ENCODE peak calls at places on chromosomes 16 and 17, in six cellular contexts. L is WTC11, D is GM12878, V is HCT116, T is K562, C is HepG2. Q is an unnamed sample.

GRCh38 chr16:11168386-11169065 is 87.5 kb downstream of the SOCS1 start:
- DNase-seq in L (no peak), D (no peak), V (no peak), T (no peak), C (no peak), Q (no peak)

GRCh38 chr17:49898547-49899490 is 51.0 kb upstream of the TAC4 start:
- DNase-seq in L (peak; percentile 69), D (no peak), V (peak; percentile 48), T (peak; percentile 33), C (peak; percentile 66), Q (no peak)

GRCh38 chr16:24514096-24514495 is 25.3 kb upstream of the RBBP6 start:
- DNase-seq in L (no peak), D (no peak), V (no peak), T (no peak), C (no peak), Q (no peak)

GRCh38 chr17:4739122-4740024 is at the start of the genes CXCL16 and ZMYND15:
- DNase-seq in L (peak; percentile 47), D (no peak), V (no peak), T (peak; percentile 21), C (no peak), Q (no peak)

GRCh38 chr16:82470506-82471196 is 156.1 kb upstream of the CDH13 start:
- DNase-seq in L (no peak), D (no peak), V (no peak), T (no peak), C (peak; percentile 27), Q (no peak)

GRCh38 chr16:57664662-57665025 is 3.5 kb upstream of the ADGRG3 start:
- DNase-seq in L (no peak), D (no peak), V (no peak), T (no peak), C (no peak), Q (no peak)

GRCh38 chr17:71472809-71473789 is 647.7 kb upstream of the SOX9 start:
- DNase-seq in L (peak; percentile 11), D (no peak), V (peak; percentile 86), T (peak; percentile 8), C (peak; percentile 65), Q (no peak)

GRCh38 chr16:67030221-67030962 is 1.4 kb downstream of the CBFB start:
- DNase-seq in L (no peak), D (no peak), V (no peak), T (peak; percentile 47), C (no peak), Q (no peak)

GRCh38 chr17:62627219-62627903 is at the start of gene MRC2:
- DNase-seq in L (peak; percentile 76), D (no peak), V (peak; percentile 31), T (peak; percentile 43), C (no peak), Q (no peak)

GRCh38 chr17:233473-233941 is 52.1 kb upstream of the DOC2B start:
- DNase-seq in L (peak; percentile 13), D (no peak), V (no peak), T (no peak), C (peak; percentile 53), Q (no peak)
- TF ChIP-seq ATF3 in L (no peak), D (no peak), V (no peak), T (no peak), C (no peak), Q (no peak)

DNA sequence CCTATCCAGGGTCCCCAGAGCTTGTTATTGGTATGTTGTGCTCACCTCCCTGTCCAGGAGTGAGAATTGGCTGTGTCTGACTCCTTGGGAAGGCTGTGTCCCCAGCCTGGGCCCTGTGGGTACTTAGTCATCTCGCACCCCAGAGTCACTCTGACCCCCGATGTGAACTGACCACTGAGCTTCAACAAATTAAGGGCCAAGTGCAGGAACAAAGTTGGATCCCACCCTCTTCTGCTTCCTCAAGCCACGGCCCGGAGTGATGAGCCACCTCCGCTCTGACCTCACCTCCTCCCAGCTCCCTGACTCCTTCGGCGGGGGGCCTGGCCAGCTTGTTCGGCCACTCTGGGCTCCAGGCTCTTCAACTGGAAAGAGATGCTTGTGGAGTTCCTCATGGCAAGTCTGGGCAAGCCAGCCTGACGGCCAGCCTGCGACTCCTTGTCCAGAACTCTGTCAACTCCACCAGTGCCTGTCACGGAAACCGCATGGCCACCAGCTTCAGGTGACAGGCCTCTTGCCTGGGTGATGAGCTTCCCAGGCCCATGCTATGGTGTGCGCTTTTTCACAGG is 22.3 kb upstream of the MPRIP start:
- DNase-seq in L (no peak), D (no peak), V (no peak), T (no peak), C (no peak), Q (no peak)
- TF ChIP-seq ATF3 in L (no peak), D (no peak), V (no peak), T (no peak), C (no peak), Q (no peak)

GRCh38 chr16:85149776-85150175 is 37.5 kb upstream of the CIBAR2 start:
- DNase-seq in L (no peak), D (no peak), V (no peak), T (no peak), C (no peak), Q (no peak)
- TF ChIP-seq ATF3 in L (no peak), D (no peak), V (no peak), T (no peak), C (no peak), Q (no peak)

DNA sequence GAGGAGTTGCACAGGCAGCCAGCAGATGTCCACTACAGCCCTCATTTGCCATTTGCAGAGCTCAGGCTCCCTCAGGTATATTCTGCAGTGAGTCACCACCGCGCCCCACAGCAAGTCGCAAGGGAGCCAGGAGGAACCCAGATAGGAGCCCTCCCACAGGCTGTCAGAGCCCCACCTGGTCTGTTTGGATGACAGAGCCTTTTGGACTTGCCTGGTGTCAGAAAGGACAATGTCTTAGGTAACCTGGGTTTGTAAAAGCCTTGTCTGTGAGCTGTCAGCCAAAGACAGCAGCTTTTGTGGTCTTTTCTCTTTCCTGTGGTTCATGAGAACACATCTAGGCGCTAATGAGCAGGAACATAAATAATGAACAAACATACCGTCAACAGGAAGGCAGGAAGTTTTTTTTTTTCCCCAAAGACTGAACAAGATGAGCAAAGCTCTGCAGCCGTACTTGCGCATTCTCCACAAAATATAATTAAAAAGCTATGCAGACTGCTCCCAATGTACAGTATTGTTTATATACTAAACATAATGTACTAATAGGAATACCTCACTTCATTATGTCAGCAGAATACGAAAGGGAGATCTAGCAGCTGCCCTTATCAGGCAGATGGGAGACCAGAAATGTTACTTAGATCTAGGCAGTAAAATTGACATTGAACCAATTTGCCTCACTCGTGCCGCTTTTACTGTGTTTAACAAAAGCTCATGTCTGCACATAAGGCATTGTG is 71.0 kb downstream of the GNAO1 start:
- DNase-seq in L (no peak), D (no peak), V (no peak), T (peak; percentile 87), C (no peak), Q (no peak)
- TF ChIP-seq ATF3 in L (no peak), D (no peak), V (no peak), T (peak; percentile 53), C (no peak), Q (no peak)

GRCh38 chr16:79288046-79288445 is 312.5 kb downstream of the MAF start:
- DNase-seq in L (no peak), D (no peak), V (no peak), T (no peak), C (no peak), Q (no peak)
- TF ChIP-seq ATF3 in L (no peak), D (no peak), V (no peak), T (no peak), C (no peak), Q (no peak)